ENCODE peak calls at places on chromosomes 11 and 22, in six cellular contexts. U is right atrium auricular region, H is Peyer's patch, L is foreskin fibroblast, R is upper lobe of right lung, B is transverse colon. I is an unnamed sample.

GRCh38 chr11:12213920-12214319 is 103.5 kb downstream of the MICAL2 start:
- DNase-seq in U (no peak), H (no peak), L (peak), R (no peak), B (no peak), I (peak)

GRCh38 chr22:46036558-46037408 is 59.8 kb upstream of the WNT7B start:
- DNase-seq in U (no peak), H (peak), L (no peak), R (peak), B (peak), I (peak)

GRCh38 chr11:35145249-35145648 is 6.3 kb downstream of the CD44 start:
- DNase-seq in U (no peak), H (peak), L (peak), R (no peak), B (peak), I (no peak)

GRCh38 chr22:47589271-47590250 is 827.1 kb downstream of the TBC1D22A start:
- DNase-seq in U (no peak), H (no peak), L (no peak), R (peak), B (no peak), I (no peak)

GRCh38 chr22:19463491-19464469 is 15.2 kb downstream of the UFD1 start:
- DNase-seq in U (no peak), H (no peak), L (peak), R (no peak), B (no peak), I (no peak)

GRCh38 chr11:70060611-70061293 is 17.4 kb upstream of the ANO1 start:
- DNase-seq in U (peak), H (no peak), L (no peak), R (no peak), B (no peak), I (no peak)

GRCh38 chr11:66912361-66912760 is 45.8 kb downstream of the PC start:
- DNase-seq in U (no peak), H (no peak), L (no peak), R (no peak), B (no peak), I (peak)

GRCh38 chr11:9313648-9314290 is 624 bp downstream of the TMEM41B start:
- DNase-seq in U (no peak), H (peak), L (no peak), R (no peak), B (peak), I (peak)

GRCh38 chr11:130390071-130390758 is 38.2 kb downstream of the ADAMTS8 start:
- DNase-seq in U (no peak), H (no peak), L (peak), R (no peak), B (no peak), I (peak)

GRCh38 chr22:27125539-27125938 is 468.2 kb downstream of the MIAT start:
- DNase-seq in U (no peak), H (no peak), L (no peak), R (no peak), B (no peak), I (no peak)

GRCh38 chr11:124759268-124760204 is 2.6 kb downstream of the ESAM start:
- DNase-seq in U (no peak), H (no peak), L (no peak), R (peak), B (no peak), I (peak)

GRCh38 chr11:69880803-69881445 is 61.7 kb upstream of the FGF3 start:
- DNase-seq in U (no peak), H (no peak), L (no peak), R (peak), B (no peak), I (no peak)

GRCh38 chr22:36762687-36763260 is 13.1 kb downstream of the IFT27 start:
- DNase-seq in U (peak), H (no peak), L (peak), R (peak), B (peak), I (no peak)

GRCh38 chr11:8329336-8329735 is 65.7 kb upstream of the LMO1 start:
- DNase-seq in U (no peak), H (no peak), L (no peak), R (no peak), B (no peak), I (no peak)

GRCh38 chr11:120108154-120108784 is 29.6 kb downstream of the TRIM29 start:
- DNase-seq in U (no peak), H (peak), L (peak), R (peak), B (peak), I (peak)

GRCh38 chr11:108768370-108768769 is 103.5 kb downstream of the DDX10 start:
- DNase-seq in U (no peak), H (no peak), L (no peak), R (no peak), B (no peak), I (no peak)

GRCh38 chr11:92642146-92642919 is 327.1 kb upstream of the MTNR1B start:
- DNase-seq in U (no peak), H (no peak), L (no peak), R (no peak), B (no peak), I (no peak)

GRCh38 chr22:19871023-19871844 is 16.6 kb upstream of the GNB1L start:
- DNase-seq in U (no peak), H (no peak), L (no peak), R (peak), B (no peak), I (no peak)

GRCh38 chr11:93908689-93909088 is 58.3 kb upstream of the VSTM5 start:
- DNase-seq in U (no peak), H (no peak), L (peak), R (no peak), B (no peak), I (no peak)

GRCh38 chr11:29208117-29208516 is 808.7 kb downstream of the KCNA4 start:
- DNase-seq in U (no peak), H (no peak), L (no peak), R (no peak), B (no peak), I (peak)

GRCh38 chr11:2885676-2886081 is at the start of gene CDKN1C:
- DNase-seq in U (peak), H (peak), L (peak), R (peak), B (peak), I (peak)

GRCh38 chr11:103681855-103682254 is 354.6 kb upstream of the DDI1 start:
- DNase-seq in U (no peak), H (no peak), L (no peak), R (no peak), B (no peak), I (no peak)

GRCh38 chr11:70913715-70914231 is 338.6 kb downstream of the SHANK2 start:
- DNase-seq in U (no peak), H (no peak), L (no peak), R (peak), B (peak), I (no peak)

GRCh38 chr22:30021881-30022619 is 58.2 kb upstream of the HORMAD2 start:
- DNase-seq in U (no peak), H (no peak), L (no peak), R (no peak), B (no peak), I (no peak)

GRCh38 chr11:126512741-126513715 is 157.5 kb downstream of the ST3GAL4 start:
- DNase-seq in U (no peak), H (no peak), L (no peak), R (peak), B (no peak), I (no peak)

GRCh38 chr11:133964946-133965632 is 8.3 kb upstream of the IGSF9B start:
- DNase-seq in U (no peak), H (no peak), L (no peak), R (no peak), B (no peak), I (no peak)

GRCh38 chr22:20962491-20962945 is 4.5 kb upstream of the AIFM3 start:
- DNase-seq in U (no peak), H (no peak), L (no peak), R (no peak), B (no peak), I (no peak)

GRCh38 chr11:69111578-69112247 is 44.0 kb upstream of the SMIM38 start:
- DNase-seq in U (no peak), H (no peak), L (no peak), R (no peak), B (no peak), I (no peak)

GRCh38 chr11:29318134-29318845 is 698.5 kb downstream of the KCNA4 start:
- DNase-seq in U (no peak), H (no peak), L (peak), R (no peak), B (no peak), I (no peak)

GRCh38 chr11:19628018-19628417 is 84.6 kb upstream of the NAV2 start:
- DNase-seq in U (peak), H (no peak), L (peak), R (no peak), B (peak), I (peak)

GRCh38 chr22:41106122-41106968 is 14.0 kb downstream of the EP300 start:
- DNase-seq in U (no peak), H (no peak), L (no peak), R (no peak), B (no peak), I (no peak)

GRCh38 chr22:26848244-26848920 is 191.0 kb downstream of the MIAT start:
- DNase-seq in U (peak), H (no peak), L (no peak), R (no peak), B (no peak), I (no peak)

GRCh38 chr22:42880815-42881214 is 23.7 kb upstream of the ARFGAP3 start:
- DNase-seq in U (no peak), H (no peak), L (no peak), R (no peak), B (no peak), I (no peak)

GRCh38 chr22:46462726-46463371 is 74.6 kb downstream of the CELSR1 start:
- DNase-seq in U (no peak), H (no peak), L (peak), R (no peak), B (no peak), I (no peak)

GRCh38 chr11:126522606-126523005 is 167.1 kb downstream of the ST3GAL4 start:
- DNase-seq in U (no peak), H (no peak), L (no peak), R (peak), B (no peak), I (no peak)

GRCh38 chr11:3001496-3001895 is 9.4 kb upstream of the NAP1L4 start:
- DNase-seq in U (no peak), H (no peak), L (no peak), R (peak), B (no peak), I (no peak)

GRCh38 chr22:46068176-46068907 is 82.0 kb upstream of the PPARA start:
- DNase-seq in U (no peak), H (no peak), L (no peak), R (no peak), B (no peak), I (peak)

GRCh38 chr11:117909611-117910382 is 19.4 kb downstream of the TMPRSS13 start:
- DNase-seq in U (no peak), H (no peak), L (no peak), R (no peak), B (no peak), I (no peak)

GRCh38 chr11:117910941-117911630 is 18.1 kb downstream of the TMPRSS13 start:
- DNase-seq in U (no peak), H (no peak), L (no peak), R (no peak), B (no peak), I (no peak)

GRCh38 chr11:117908959-117909610 is 20.1 kb downstream of the TMPRSS13 start:
- DNase-seq in U (no peak), H (no peak), L (no peak), R (no peak), B (no peak), I (no peak)

GRCh38 chr11:117911694-117912093 is 17.5 kb downstream of the TMPRSS13 start:
- DNase-seq in U (no peak), H (no peak), L (no peak), R (no peak), B (no peak), I (no peak)

GRCh38 chr11:117910525-117910924 is 18.7 kb downstream of the TMPRSS13 start:
- DNase-seq in U (no peak), H (no peak), L (no peak), R (no peak), B (no peak), I (no peak)
- TF ChIP-seq CTCF in U (no peak), H (no peak), L (no peak), R (no peak), B (no peak), I (no peak)

GRCh38 chr11:111391328-111392124 is 12.5 kb upstream of the POU2AF1 start:
- DNase-seq in U (no peak), H (no peak), L (no peak), R (no peak), B (no peak), I (no peak)

GRCh38 chr11:111392552-111392951 is 13.5 kb upstream of the POU2AF1 start:
- DNase-seq in U (no peak), H (no peak), L (no peak), R (no peak), B (no peak), I (no peak)

GRCh38 chr11:111395081-111395480 is 16.0 kb upstream of the POU2AF1 start:
- DNase-seq in U (no peak), H (no peak), L (no peak), R (no peak), B (no peak), I (no peak)

GRCh38 chr11:111393096-111393495 is 14.0 kb upstream of the POU2AF1 start:
- DNase-seq in U (no peak), H (no peak), L (no peak), R (no peak), B (no peak), I (no peak)

GRCh38 chr11:111393585-111393984 is 14.5 kb upstream of the POU2AF1 start:
- DNase-seq in U (no peak), H (no peak), L (no peak), R (no peak), B (no peak), I (no peak)
- TF ChIP-seq CTCF in U (no peak), H (no peak), L (no peak), R (no peak), B (no peak), I (no peak)

DNA sequence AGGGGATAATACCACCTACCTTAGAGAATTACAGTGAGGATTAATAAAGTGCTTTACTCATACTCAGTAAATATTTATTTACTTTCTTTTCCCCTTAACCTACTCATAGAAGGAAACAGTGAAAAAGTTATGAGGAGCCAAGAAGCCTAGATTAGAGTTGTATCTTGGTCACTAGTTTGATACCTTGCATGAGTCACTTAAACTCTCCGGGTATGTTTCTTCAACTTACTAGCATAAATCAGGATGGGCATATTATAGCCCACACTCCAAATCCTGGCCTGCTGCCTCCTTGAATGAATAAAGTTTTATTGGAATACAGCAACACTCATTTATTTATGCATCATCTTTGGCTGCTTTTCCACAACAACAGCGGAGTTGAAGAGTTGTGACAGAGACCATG is 8.2 kb downstream of the FBXO3 start:
- DNase-seq in U (no peak), H (no peak), L (no peak), R (no peak), B (no peak), I (no peak)
- TF ChIP-seq CTCF in U (no peak), H (no peak), L (no peak), R (no peak), B (no peak), I (no peak)

GRCh38 chr11:59755701-59756495 is 722 bp downstream of the STX3 start:
- DNase-seq in U (peak), H (peak), L (peak), R (peak), B (peak), I (peak)
- TF ChIP-seq CTCF in U (no peak), H (no peak), L (no peak), R (no peak), B (no peak), I (no peak)

DNA sequence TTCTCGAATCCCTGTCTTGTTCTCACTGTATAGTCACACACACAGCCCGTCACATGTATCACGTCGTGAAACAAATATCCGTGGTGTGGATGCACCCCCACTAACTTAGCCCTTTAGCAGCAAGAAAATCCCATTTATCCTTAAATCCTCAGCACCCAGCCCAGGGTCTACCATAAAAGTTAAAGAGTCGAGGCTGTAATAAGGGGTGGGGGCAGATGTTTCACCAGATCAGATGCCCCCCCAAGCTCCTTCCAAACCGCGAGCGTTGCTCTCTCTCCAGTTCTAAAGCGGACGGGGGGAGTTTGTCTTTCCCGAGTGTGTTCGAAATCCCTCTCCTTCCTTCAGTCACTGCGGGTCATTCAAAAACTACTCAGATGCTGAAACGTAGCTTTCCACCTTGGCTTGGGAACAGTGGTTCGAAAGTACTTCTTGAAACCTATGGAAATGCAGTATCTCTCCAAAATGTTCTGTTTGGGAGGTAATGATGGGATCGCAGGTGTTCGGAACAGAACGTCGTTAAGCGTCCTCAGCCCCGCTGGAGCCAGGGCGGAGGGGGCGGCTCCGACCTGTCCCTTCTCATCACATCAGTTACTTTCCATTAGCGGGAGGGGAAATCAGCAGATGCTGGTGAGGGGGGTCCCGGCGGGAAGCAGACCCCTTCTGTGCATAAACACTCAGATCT is 156.2 kb downstream of the BRD1 start:
- DNase-seq in U (no peak), H (no peak), L (no peak), R (peak), B (no peak), I (no peak)
- TF ChIP-seq CTCF in U (no peak), H (no peak), L (no peak), R (no peak), B (no peak), I (no peak)